ENCODE peak calls at places on chromosomes 6 and 20, in four cellular contexts. Q is neuronal stem cell, W is NCI-H187 treated with DMSO at 0.1 percent for 48 hours, V is M059J. A is an unnamed sample.

GRCh38 chr6:56906752-56907151 is 48.2 kb upstream of the BEND6 start:
- DNase-seq in Q (no peak), W (no peak), V (peak; percentile 59), A (no peak)

GRCh38 chr20:19692685-19693119 is 65.4 kb upstream of the RIN2 start:
- DNase-seq in Q (peak; percentile 48), W (no peak), V (peak; percentile 56), A (peak; percentile 33)

GRCh38 chr6:109451376-109451775 is 4.2 kb downstream of the MICAL1 start:
- DNase-seq in Q (no peak), W (no peak), V (no peak), A (no peak)

GRCh38 chr6:53623497-53623896 is 42.1 kb downstream of the KLHL31 start:
- DNase-seq in Q (no peak), W (no peak), V (peak; percentile 90), A (no peak)

GRCh38 chr6:37048851-37049734 is 43.6 kb downstream of the FGD2 start:
- DNase-seq in Q (no peak), W (no peak), V (peak; percentile 92), A (no peak)

GRCh38 chr6:88266126-88266525 is 100.0 kb upstream of the CNR1 start:
- DNase-seq in Q (no peak), W (no peak), V (no peak), A (no peak)

GRCh38 chr20:51457281-51457932 is 85.1 kb downstream of the NFATC2 start:
- DNase-seq in Q (no peak), W (no peak), V (peak; percentile 91), A (no peak)

GRCh38 chr6:168247456-168248147 is 72.0 kb downstream of the DACT2 start:
- DNase-seq in Q (no peak), W (no peak), V (peak; percentile 13), A (peak; percentile 2)

GRCh38 chr6:113434641-113435040 is 422.5 kb upstream of the MARCKS start:
- DNase-seq in Q (no peak), W (no peak), V (no peak), A (no peak)

GRCh38 chr20:58094698-58095097 is 133.8 kb downstream of the ANKRD60 start:
- DNase-seq in Q (no peak), W (no peak), V (no peak), A (no peak)

GRCh38 chr20:36218380-36219064 is 17.8 kb upstream of the AAR2 start:
- DNase-seq in Q (no peak), W (no peak), V (no peak), A (no peak)

GRCh38 chr6:34514593-34515472 is 41.3 kb downstream of the SPDEF start:
- DNase-seq in Q (peak; percentile 69), W (no peak), V (peak; percentile 38), A (no peak)